ENCODE peak calls at places on chromosomes 6 and 20, in eight cellular contexts. W is GM12878, L is spleen, J is Panc1, X is breast epithelium, O is transverse colon, P is suprapubic skin, S is endothelial cell of umbilical vein. E is an unnamed sample.
A peak's percentile ranks its signal among the peaks of the same experiment; 100 is the strongest.

GRCh38 chr20:17281478-17281877 is 54.6 kb downstream of the PCSK2 start:
- DNase-seq in J (no peak), X (no peak), O (no peak), S (no peak), L (no peak), W (no peak), P (no peak), E (no peak)

GRCh38 chr6:120938164-120938875 is 396.0 kb downstream of the TBC1D32 start:
- DNase-seq in O (no peak), P (no peak), L (no peak), W (no peak), X (no peak), J (no peak), S (no peak), E (no peak)

GRCh38 chr6:26054659-26054936 is 32.6 kb upstream of the HFE start:
- DNase-seq in S (no peak), L (no peak), J (no peak), W (no peak), O (no peak), X (no peak), P (no peak), E (no peak)

GRCh38 chr20:64205611-64206026 is 41.4 kb downstream of the MYT1 start:
- DNase-seq in X (no peak), P (no peak), L (no peak), S (no peak), W (no peak), J (no peak), O (no peak), E (peak; percentile 43)

GRCh38 chr6:11275598-11275997 is 43.1 kb upstream of the NEDD9 start:
- DNase-seq in W (peak; percentile 95), X (no peak), O (no peak), S (no peak), L (no peak), P (no peak), J (no peak), E (no peak)

GRCh38 chr20:13884803-13885202 is 100.0 kb downstream of the NDUFAF5 start:
- DNase-seq in S (no peak), J (no peak), W (no peak), O (no peak), P (no peak), L (no peak), X (no peak), E (no peak)

GRCh38 chr6:118377711-118378414 is 170.2 kb upstream of the PLN start:
- DNase-seq in W (no peak), X (no peak), P (no peak), L (no peak), S (no peak), J (no peak), O (no peak), E (no peak)

GRCh38 chr20:15654208-15654649 is 919.0 kb downstream of the KIF16B start:
- DNase-seq in X (no peak), S (peak; percentile 63), L (no peak), W (peak; percentile 43), O (peak; percentile 32), P (no peak), J (no peak), E (peak; percentile 14)

GRCh38 chr6:134875367-134875766 is 74.5 kb downstream of the ALDH8A1 start:
- DNase-seq in X (no peak), J (no peak), W (no peak), L (no peak), P (no peak), O (no peak), S (no peak), E (no peak)

GRCh38 chr6:81708306-81708705 is 44.2 kb downstream of the TENT5A start:
- DNase-seq in P (no peak), L (no peak), X (no peak), W (no peak), O (no peak), J (no peak), S (no peak), E (no peak)

GRCh38 chr20:17859616-17860232 is 108.9 kb downstream of the SNX5 start:
- DNase-seq in P (no peak), O (no peak), S (no peak), W (no peak), L (peak; percentile 87), X (no peak), J (no peak), E (no peak)

GRCh38 chr20:20267685-20268429 is 100.0 kb upstream of the INSM1 start:
- DNase-seq in X (no peak), J (no peak), O (no peak), P (no peak), W (no peak), S (no peak), L (no peak), E (no peak)

GRCh38 chr6:41422156-41422555 is 86.7 kb downstream of the NCR2 start:
- DNase-seq in S (no peak), W (no peak), P (no peak), J (no peak), L (no peak), X (no peak), O (no peak), E (no peak)

GRCh38 chr20:62477669-62478450 is 2.1 kb upstream of the GATA5 start:
- DNase-seq in W (no peak), O (no peak), P (no peak), L (no peak), J (no peak), S (no peak), X (no peak), E (no peak)

GRCh38 chr20:36579996-36580545 is 6.7 kb downstream of the TGIF2 start:
- DNase-seq in J (no peak), S (peak; percentile 25), W (no peak), L (no peak), X (no peak), P (no peak), O (no peak), E (no peak)

GRCh38 chr20:47926731-47927130 is 141.4 kb upstream of the SULF2 start:
- DNase-seq in X (no peak), L (no peak), P (no peak), J (no peak), S (no peak), W (no peak), O (no peak), E (no peak)
- H3K4me1 ChIP-seq in X (no peaks in the 10 kb centered on the region), L (no peaks in the 10 kb centered on the region), P (peaks cover 34% of the 10 kb centered on the region), J (no peaks in the 10 kb centered on the region), S (no peaks in the 10 kb centered on the region), W (no peaks in the 10 kb centered on the region), O (peaks cover 10% of the 10 kb centered on the region), E (no peaks in the 10 kb centered on the region)

GRCh38 chr6:35258858-35259193 is 709 bp upstream of the ZNF76 start:
- DNase-seq in J (no peak), O (no peak), S (no peak), X (no peak), W (no peak), L (no peak), P (peak; percentile 75), E (no peak)

GRCh38 chr6:35258336-35258735 is 1.2 kb upstream of the ZNF76 start:
- DNase-seq in L (no peak), W (no peak), O (no peak), S (no peak), J (no peak), X (no peak), P (no peak), E (no peak)

GRCh38 chr6:35259946-35260626 is 551 bp downstream of the ZNF76 start:
- DNase-seq in P (peak; percentile 91), O (peak; percentile 80), J (no peak), X (peak; percentile 59), L (no peak), S (no peak), W (peak; percentile 55), E (peak; percentile 36)

GRCh38 chr6:35260642-35261570 is 1.4 kb downstream of the ZNF76 start:
- DNase-seq in O (no peak), J (no peak), P (no peak), W (no peak), S (no peak), X (no peak), L (no peak), E (no peak)

DNA sequence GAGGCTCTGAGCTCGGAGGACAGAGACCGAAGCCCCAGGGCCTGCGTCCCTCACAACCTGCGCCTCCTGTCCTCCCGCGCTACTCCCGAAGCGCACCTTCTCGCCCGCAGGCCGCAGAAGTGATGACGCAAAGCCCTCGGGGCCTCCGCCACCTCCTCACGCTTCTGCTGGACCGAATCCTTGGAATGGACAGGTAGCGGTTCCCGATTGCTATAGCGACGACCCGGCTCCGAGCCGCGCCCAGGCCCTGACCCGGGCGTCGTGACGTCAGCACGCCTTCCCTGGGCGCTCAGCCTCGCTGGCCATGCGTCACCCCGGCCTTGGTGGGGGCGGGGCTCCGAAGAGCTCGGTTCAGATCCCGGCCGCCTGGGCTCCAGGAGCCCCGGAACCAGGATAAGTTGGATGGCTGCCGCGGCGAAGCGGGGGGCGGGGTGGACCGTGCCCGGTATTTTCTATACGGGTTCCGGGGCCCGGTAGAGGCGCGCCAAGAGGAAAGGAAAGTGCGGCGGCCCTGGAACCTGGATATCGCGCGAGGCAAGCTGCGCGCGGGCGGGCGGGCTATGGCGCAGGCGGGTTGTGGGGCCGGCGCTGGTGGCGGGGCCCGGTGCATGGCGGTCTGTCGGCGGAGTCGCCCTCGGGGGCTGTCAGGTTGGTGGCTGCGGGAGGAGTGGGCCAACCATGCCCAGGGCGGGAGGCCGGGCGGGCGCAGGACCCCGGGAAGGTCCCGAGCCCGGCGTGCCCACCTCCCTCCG is at the start of gene ZNF76:
- DNase-seq in O (peak; percentile 98), J (peak; percentile 72), W (peak; percentile 63), S (peak; percentile 93), L (peak; percentile 98), P (peak; percentile 98), X (peak; percentile 97), E (peak; percentile 97)
- TF ChIP-seq POLR2AphosphoS5 in O (peak; percentile 86), J (peak; percentile 81), W (peak; percentile 68), S (peak; percentile 30), L (peak; percentile 91), P (peak; percentile 65), X (peak; percentile 87), E (peak; percentile 97)

DNA sequence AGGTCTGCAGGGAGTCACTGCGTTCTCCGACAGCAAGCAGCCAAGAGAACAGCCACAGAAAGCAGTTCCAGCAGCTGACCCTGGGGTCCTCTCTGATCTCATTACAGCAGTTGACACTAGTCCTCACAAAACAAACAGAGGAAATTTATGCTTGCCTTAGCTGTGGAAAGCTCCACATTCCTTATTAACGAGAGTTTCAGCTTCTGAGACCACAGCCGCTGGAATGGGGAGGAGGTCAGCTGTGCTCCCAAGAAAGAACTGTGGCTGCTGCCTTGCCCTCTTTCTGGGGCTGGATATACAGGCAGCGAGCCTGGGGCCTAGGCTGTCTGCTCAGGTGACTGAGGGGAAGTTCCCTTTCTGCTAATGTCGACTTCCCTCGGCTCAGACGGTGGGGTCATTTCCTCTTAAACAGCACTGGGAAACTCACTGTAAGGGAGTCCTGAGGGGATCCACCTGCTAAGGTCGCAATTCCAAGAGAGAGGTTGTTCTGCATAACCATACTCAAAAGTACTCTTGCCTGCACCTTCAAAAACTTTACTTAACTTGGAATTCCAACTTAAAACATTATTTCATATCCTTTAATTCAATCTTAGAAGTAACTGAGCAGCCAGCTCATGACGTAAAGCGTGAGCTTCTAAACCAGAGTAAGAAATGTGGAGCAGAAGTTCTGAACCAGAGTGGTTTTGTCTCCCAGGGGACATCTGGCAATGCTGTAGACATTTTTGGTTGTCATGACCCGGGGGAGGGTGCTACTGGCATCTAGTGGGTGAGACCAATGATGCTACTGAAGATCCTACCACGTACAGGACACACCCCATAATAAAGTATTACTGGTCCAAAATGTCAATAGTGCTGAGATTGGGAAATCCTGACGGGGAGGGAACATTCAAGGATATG is 80.3 kb downstream of the BACH2 start:
- DNase-seq in L (peak; percentile 83), S (peak; percentile 60), W (no peak), O (peak; percentile 20), P (no peak), X (no peak), J (no peak), E (no peak)
- H3K4me1 ChIP-seq in L (peaks cover 10% of the 10 kb centered on the region), S (peaks cover 48% of the 10 kb centered on the region), W (no peaks in the 10 kb centered on the region), O (peaks cover 41% of the 10 kb centered on the region), P (peaks cover 50% of the 10 kb centered on the region), X (peaks cover 4% of the 10 kb centered on the region), J (peaks cover 25% of the 10 kb centered on the region), E (peaks cover 19% of the 10 kb centered on the region)

GRCh38 chr6:149922642-149923326 is at the start of gene RAET1G:
- DNase-seq in L (peak; percentile 92), J (peak; percentile 43), X (peak; percentile 86), S (peak; percentile 94), W (no peak), P (peak; percentile 94), O (peak; percentile 86), E (peak; percentile 90)
- TF ChIP-seq POLR2AphosphoS5 in L (peak; percentile 42), J (no peak), X (no peak), S (peak; percentile 22), W (no peak), P (no peak), O (no peak), E (peak; percentile 86)